ENCODE peak calls at places on chromosomes 6 and 20, in four cellular contexts. B is IMR-90, L is H1, G is mesendoderm. M is an unnamed sample.
A peak's percentile ranks its signal among the peaks of the same experiment; 100 is the strongest.

GRCh38 chr6:21767891-21768659 is 174.5 kb downstream of the SOX4 start:
- DNase-seq in B (peak; percentile 87), L (no peak), G (no peak), M (no peak)

GRCh38 chr6:41768545-41769308 is 11.0 kb downstream of the FRS3 start:
- DNase-seq in G (peak; percentile 27), L (no peak), B (no peak), M (no peak)

GRCh38 chr6:150881911-150882481 is 16.5 kb downstream of the MTHFD1L start:
- DNase-seq in L (no peak), G (no peak), B (peak; percentile 100), M (no peak)

GRCh38 chr6:125014157-125014957 is 52.1 kb downstream of the RNF217 start:
- DNase-seq in G (no peak), B (peak; percentile 89), L (no peak), M (no peak)

GRCh38 chr6:112331306-112331705 is 15.8 kb upstream of the RFPL4B start:
- DNase-seq in G (no peak), L (no peak), B (no peak), M (no peak)

GRCh38 chr6:90413867-90414266 is 117.2 kb upstream of the BACH2 start:
- DNase-seq in G (peak; percentile 88), B (peak; percentile 12), L (peak; percentile 58), M (peak; percentile 68)

GRCh38 chr20:47780990-47781389 is 4.3 kb downstream of the SULF2 start:
- DNase-seq in L (no peak), G (no peak), B (no peak), M (no peak)

GRCh38 chr20:23607497-23608245 is 2.0 kb upstream of the CST9 start:
- DNase-seq in G (no peak), L (peak; percentile 39), B (no peak), M (no peak)

GRCh38 chr6:85612690-85613474 is 19.2 kb upstream of the SNX14 start:
- DNase-seq in G (no peak), L (no peak), B (no peak), M (no peak)

GRCh38 chr6:44304282-44305199 is 8.6 kb downstream of the AARS2 start:
- DNase-seq in L (peak; percentile 80), G (peak; percentile 70), B (peak; percentile 35), M (peak; percentile 77)

GRCh38 chr6:81331526-81331925 is 421.0 kb downstream of the TENT5A start:
- DNase-seq in G (no peak), L (no peak), B (peak; percentile 7), M (no peak)

GRCh38 chr20:53736757-53737403 is 143.2 kb upstream of the ZNF217 start:
- DNase-seq in L (no peak), B (peak; percentile 49), G (no peak), M (no peak)

GRCh38 chr20:47705497-47705856 is 79.8 kb downstream of the SULF2 start:
- DNase-seq in G (no peak), L (no peak), B (no peak), M (no peak)

GRCh38 chr6:32943864-32944263 is 3.0 kb upstream of the HLA-DMB start:
- DNase-seq in G (no peak), B (no peak), L (no peak), M (no peak)

GRCh38 chr20:34559311-34560140 is 1.0 kb downstream of the MAP1LC3A start:
- DNase-seq in L (no peak), G (no peak), B (no peak), M (peak; percentile 43)

GRCh38 chr6:160360955-160361354 is 12.8 kb downstream of the SLC22A3 start:
- DNase-seq in G (no peak), L (no peak), B (no peak), M (no peak)

GRCh38 chr6:124798942-124799496 is 163.2 kb upstream of the RNF217 start:
- DNase-seq in B (no peak), G (no peak), L (no peak), M (no peak)

GRCh38 chr6:56450882-56451739 is 191.6 kb downstream of the DST start:
- DNase-seq in G (no peak), L (no peak), B (peak; percentile 69), M (no peak)

GRCh38 chr6:110693296-110693695 is 122.0 kb downstream of the CDK19 start:
- DNase-seq in L (no peak), B (no peak), G (no peak), M (no peak)

GRCh38 chr6:44732243-44732642 is 344.7 kb downstream of the CDC5L start:
- DNase-seq in B (no peak), L (no peak), G (no peak), M (no peak)

GRCh38 chr6:97203343-97203742 is 79.7 kb downstream of the MMS22L start:
- DNase-seq in G (peak; percentile 75), L (no peak), B (peak; percentile 53), M (no peak)

GRCh38 chr6:12537389-12537788 is 179.2 kb upstream of the PHACTR1 start:
- DNase-seq in L (no peak), G (peak; percentile 87), B (peak; percentile 59), M (no peak)

GRCh38 chr6:105459049-105459448 is 56.2 kb upstream of the PREP start:
- DNase-seq in L (no peak), B (no peak), G (no peak), M (no peak)

GRCh38 chr6:149001422-149001821 is 254.6 kb downstream of the UST start:
- DNase-seq in G (no peak), B (no peak), L (no peak), M (no peak)

GRCh38 chr20:32332614-32333013 is 25.5 kb upstream of the ASXL1 start:
- DNase-seq in B (peak; percentile 76), L (no peak), G (no peak), M (no peak)

GRCh38 chr6:89346433-89346832 is 6.1 kb downstream of the UBE2J1 start:
- DNase-seq in B (no peak), L (no peak), G (peak; percentile 93), M (no peak)

GRCh38 chr20:18012901-18013300 is 44.1 kb downstream of the MGME1 start:
- DNase-seq in B (no peak), L (no peak), G (no peak), M (no peak)

GRCh38 chr6:124466949-124467348 is 495.3 kb upstream of the RNF217 start:
- DNase-seq in L (no peak), G (no peak), B (no peak), M (no peak)

DNA sequence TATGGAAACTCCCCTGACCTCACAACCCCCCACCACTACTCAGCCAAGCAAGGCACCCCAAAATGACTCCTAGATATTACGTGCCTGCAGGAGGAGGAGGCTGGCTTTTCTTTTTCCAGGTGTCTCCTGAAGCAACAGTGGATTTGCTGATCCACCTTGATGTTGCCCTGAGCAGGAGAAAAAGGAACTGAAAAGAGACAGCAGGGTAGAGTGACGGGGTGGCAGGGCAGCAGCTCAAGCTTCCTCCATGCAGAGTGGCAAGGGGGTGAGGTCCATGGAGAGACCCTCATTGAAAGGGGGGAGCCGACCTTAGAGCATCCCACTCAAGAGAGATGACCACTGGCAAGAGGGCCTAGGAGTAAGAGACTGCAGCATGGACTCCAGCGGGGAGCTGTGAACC is 112.0 kb upstream of the SIRPA start:
- DNase-seq in B (no peak), G (no peak), L (no peak), M (no peak)
- H4K5ac ChIP-seq in B (no peak overlapping the region), G (no peak overlapping the region), L (no peak overlapping the region), M (no peak overlapping the region)

GRCh38 chr20:20393207-20393606 is 25.3 kb downstream of the INSM1 start:
- DNase-seq in B (peak; percentile 89), L (no peak), G (no peak), M (no peak)

GRCh38 chr20:20396794-20397193 is 28.9 kb downstream of the INSM1 start:
- DNase-seq in B (no peak), G (no peak), L (no peak), M (no peak)

GRCh38 chr20:20393770-20394169 is 25.9 kb downstream of the INSM1 start:
- DNase-seq in L (no peak), G (no peak), B (peak; percentile 31), M (no peak)

GRCh38 chr20:20395856-20396600 is 28.1 kb downstream of the INSM1 start:
- DNase-seq in L (peak; percentile 66), G (no peak), B (no peak), M (peak; percentile 46)

DNA sequence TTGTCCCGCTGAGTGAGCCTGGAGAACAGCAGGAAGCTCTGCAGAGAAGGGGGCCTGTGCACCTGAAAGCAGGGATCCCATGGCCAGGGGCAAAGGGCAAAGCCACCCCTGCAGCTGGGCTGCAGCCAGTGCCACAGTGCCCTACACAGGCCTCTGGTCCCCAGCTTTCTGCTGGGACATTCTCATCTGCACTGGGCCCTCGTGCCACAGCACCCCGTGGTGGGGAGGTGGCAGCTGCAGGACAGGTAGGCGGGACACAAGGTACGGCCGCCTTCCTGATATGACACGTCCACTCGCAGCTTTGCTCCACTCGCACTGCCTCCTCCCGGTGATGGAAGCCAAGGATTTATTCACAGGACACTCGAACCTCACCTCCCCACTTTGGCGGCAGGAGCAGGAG is 27.2 kb downstream of the INSM1 start:
- DNase-seq in B (no peak), L (no peak), G (no peak), M (no peak)
- H4K5ac ChIP-seq in B (no peak overlapping the region), L (no peak overlapping the region), G (no peak overlapping the region), M (no peak overlapping the region)

DNA sequence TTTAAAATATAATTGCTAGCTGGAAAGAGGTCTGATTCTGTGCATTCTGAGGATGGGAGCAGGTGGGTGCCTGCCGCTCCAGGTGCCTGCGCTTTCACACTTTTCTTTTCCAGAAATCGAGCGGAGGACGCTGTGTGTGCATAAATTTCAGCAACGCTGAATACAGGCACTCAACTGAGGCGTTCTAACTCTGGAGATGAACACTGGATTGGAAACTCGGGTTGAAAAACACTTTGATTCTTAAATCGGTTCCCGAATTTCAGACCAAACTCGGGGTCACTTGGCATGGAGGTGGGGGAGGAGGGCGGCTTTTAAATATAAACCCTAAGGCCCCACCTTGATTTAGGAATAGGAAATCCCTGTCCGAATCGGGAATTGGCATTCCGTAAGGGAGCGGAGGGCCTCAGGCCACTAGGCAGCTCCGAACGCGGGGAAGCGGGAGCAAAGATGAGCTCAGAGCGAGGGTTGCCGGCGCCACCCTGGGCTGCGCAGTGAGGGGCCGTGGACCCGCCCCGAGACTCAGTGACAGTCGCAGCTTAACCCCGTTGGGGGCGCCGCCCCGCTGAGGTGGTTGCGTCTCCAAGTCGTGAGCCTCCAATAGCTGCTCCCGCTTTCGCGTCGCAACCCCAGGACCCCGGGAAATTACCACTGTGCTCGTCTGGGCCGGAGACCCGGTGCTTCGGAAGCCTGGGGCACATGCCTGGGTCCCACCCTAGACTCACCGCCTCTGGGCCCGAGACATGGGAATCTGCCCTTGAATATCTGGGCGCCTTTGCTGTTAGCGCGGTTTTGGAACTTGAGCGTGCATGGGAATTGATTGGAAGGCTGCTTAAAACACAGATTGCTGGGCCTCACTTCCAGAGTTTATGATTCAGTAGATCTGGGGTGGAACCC is 4.5 kb upstream of the SIM1 start:
- DNase-seq in G (no peak), L (peak; percentile 64), B (no peak), M (peak; percentile 47)
- H4K5ac ChIP-seq in G (no peak overlapping the region), L (no peak overlapping the region), B (no peak overlapping the region), M (no peak overlapping the region)

GRCh38 chr6:126373344-126373743 is 33.4 kb downstream of the CENPW start:
- DNase-seq in G (no peak), B (no peak), L (no peak), M (no peak)

GRCh38 chr6:126376682-126377081 is 36.8 kb downstream of the CENPW start:
- DNase-seq in G (peak; percentile 55), L (no peak), B (no peak), M (no peak)

GRCh38 chr6:126367849-126368248 is 27.9 kb downstream of the CENPW start:
- DNase-seq in B (no peak), G (no peak), L (no peak), M (no peak)

GRCh38 chr6:126374372-126374771 is 34.5 kb downstream of the CENPW start:
- DNase-seq in B (no peak), G (no peak), L (no peak), M (no peak)

GRCh38 chr6:126372626-126373025 is 32.7 kb downstream of the CENPW start:
- DNase-seq in G (no peak), B (peak; percentile 21), L (no peak), M (no peak)
- H4K5ac ChIP-seq in G (no peak overlapping the region), B (no peak overlapping the region), L (no peak overlapping the region), M (no peak overlapping the region)

M was measured in H9.